ENCODE peak calls at places on chromosomes 3 and 15, in ten cellular contexts. L is OCI-LY7, H is IMR-90, W is fibroblast of lung, S is GM23248, A is K562, F is PC-3, N is neuronal stem cell, T is H9, Y is A549. C is an unnamed sample.

GRCh38 chr3:14423963-14424362 is 21.6 kb downstream of the SLC6A6 start:
- DNase-seq in L (no peak), H (peak; percentile 54), W (no peak), S (no peak), A (no peak), F (no peak), N (no peak), T (no peak), Y (no peak), C (no peak)

GRCh38 chr15:29540479-29540878 is 270.9 kb upstream of the NSMCE3 start:
- DNase-seq in L (no peak), H (no peak), W (no peak), S (no peak), A (no peak), F (no peak), N (no peak), T (no peak), Y (no peak), C (no peak)

GRCh38 chr3:184259878-184260570 is 1.3 kb downstream of the CAMK2N2 start:
- DNase-seq in L (no peak), H (peak; percentile 17), W (peak; percentile 29), S (peak; percentile 68), A (peak; percentile 85), F (peak; percentile 34), N (peak; percentile 54), T (no peak), Y (peak; percentile 62), C (no peak)

GRCh38 chr15:31328999-31329639 is 2.5 kb downstream of the KLF13 start:
- DNase-seq in L (peak; percentile 85), H (no peak), W (no peak), S (peak; percentile 30), A (peak; percentile 38), F (peak; percentile 16), N (no peak), T (peak; percentile 68), Y (peak; percentile 31), C (no peak)

GRCh38 chr3:13278783-13279531 is 141.2 kb downstream of the NUP210 start:
- DNase-seq in L (no peak), H (peak; percentile 44), W (peak; percentile 57), S (no peak), A (no peak), F (no peak), N (no peak), T (no peak), Y (no peak), C (no peak)

GRCh38 chr3:195226445-195226844 is 44.5 kb downstream of the XXYLT1 start:
- DNase-seq in L (no peak), H (no peak), W (no peak), S (no peak), A (no peak), F (no peak), N (no peak), T (no peak), Y (no peak), C (no peak)

GRCh38 chr15:31238906-31239305 is 87.7 kb upstream of the KLF13 start:
- DNase-seq in L (peak; percentile 1), H (no peak), W (no peak), S (no peak), A (no peak), F (no peak), N (no peak), T (no peak), Y (no peak), C (no peak)

GRCh38 chr3:138365253-138365555 is 16.8 kb downstream of the MRAS start:
- DNase-seq in L (no peak), H (no peak), W (no peak), S (no peak), A (no peak), F (no peak), N (no peak), T (no peak), Y (no peak), C (no peak)

GRCh38 chr3:127775398-127776109 is 46.8 kb downstream of the MGLL start:
- DNase-seq in L (no peak), H (peak; percentile 90), W (peak; percentile 89), S (peak; percentile 84), A (no peak), F (no peak), N (no peak), T (no peak), Y (no peak), C (no peak)

GRCh38 chr15:60255390-60255789 is 142.4 kb downstream of the ANXA2 start:
- DNase-seq in L (no peak), H (no peak), W (no peak), S (peak; percentile 6), A (no peak), F (peak; percentile 89), N (no peak), T (no peak), Y (no peak), C (no peak)

GRCh38 chr15:59456114-59456513 is 18.1 kb downstream of the FAM81A start:
- DNase-seq in L (no peak), H (no peak), W (no peak), S (no peak), A (no peak), F (peak; percentile 65), N (no peak), T (no peak), Y (no peak), C (peak; percentile 13)

GRCh38 chr3:23712095-23712494 is 93.7 kb upstream of the UBE2E1 start:
- DNase-seq in L (peak; percentile 29), H (no peak), W (no peak), S (peak; percentile 36), A (no peak), F (no peak), N (no peak), T (no peak), Y (no peak), C (no peak)

GRCh38 chr3:172291650-172292049 is 156.6 kb downstream of the GHSR start:
- DNase-seq in L (no peak), H (no peak), W (no peak), S (no peak), A (no peak), F (no peak), N (no peak), T (no peak), Y (no peak), C (no peak)

GRCh38 chr3:80696280-80696679 is 928.5 kb upstream of the ROBO1 start:
- DNase-seq in L (no peak), H (no peak), W (no peak), S (no peak), A (no peak), F (peak; percentile 93), N (no peak), T (no peak), Y (no peak), C (no peak)

GRCh38 chr3:5565026-5565425 is 377.5 kb downstream of the EDEM1 start:
- DNase-seq in L (peak; percentile 4), H (peak; percentile 3), W (no peak), S (no peak), A (peak; percentile 55), F (no peak), N (no peak), T (no peak), Y (no peak), C (no peak)

GRCh38 chr3:58013973-58014649 is 5.9 kb downstream of the FLNB start:
- DNase-seq in L (no peak), H (peak; percentile 90), W (peak; percentile 94), S (peak; percentile 98), A (no peak), F (no peak), N (no peak), T (no peak), Y (no peak), C (no peak)

GRCh38 chr3:58013099-58013498 is 4.9 kb downstream of the FLNB start:
- DNase-seq in L (no peak), H (no peak), W (no peak), S (no peak), A (no peak), F (no peak), N (no peak), T (no peak), Y (no peak), C (no peak)

GRCh38 chr3:58010562-58010961 is 2.3 kb downstream of the FLNB start:
- DNase-seq in L (no peak), H (peak; percentile 47), W (no peak), S (peak; percentile 45), A (no peak), F (no peak), N (no peak), T (no peak), Y (no peak), C (no peak)

GRCh38 chr3:58011580-58011979 is 3.4 kb downstream of the FLNB start:
- DNase-seq in L (no peak), H (no peak), W (no peak), S (no peak), A (no peak), F (no peak), N (no peak), T (no peak), Y (no peak), C (no peak)

DNA sequence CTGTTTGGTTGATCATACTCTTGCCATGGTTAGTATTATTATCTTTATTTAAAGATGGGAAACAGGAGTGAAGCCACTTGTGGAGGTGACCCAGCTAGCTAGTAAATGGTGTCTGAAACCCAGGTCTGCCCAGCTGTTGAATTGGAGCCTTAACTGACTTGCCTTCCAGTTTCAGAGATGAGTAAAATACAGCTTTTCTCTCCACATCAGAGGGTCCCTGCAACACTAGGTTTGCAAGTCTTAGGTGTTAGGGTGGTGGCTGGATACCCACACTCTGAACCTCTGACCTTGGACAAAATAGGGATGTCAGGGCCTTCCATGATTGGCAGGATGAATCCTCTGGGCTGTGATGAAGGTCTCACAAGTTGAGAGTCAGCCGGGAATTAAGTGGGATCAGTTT is 4.1 kb downstream of the FLNB start:
- DNase-seq in L (no peak), H (no peak), W (no peak), S (no peak), A (no peak), F (no peak), N (no peak), T (no peak), Y (no peak), C (no peak)
- H3K4me2 ChIP-seq in L (no peak overlapping the region), H (peak overlapping the region; percentile 20), W (no peak overlapping the region), S (peak overlapping the region; percentile 98), A (no peak overlapping the region), F (peak overlapping the region; percentile 84), N (no peak overlapping the region), T (no peak overlapping the region), Y (peak overlapping the region; percentile 87), C (peak overlapping the region; percentile 100)

GRCh38 chr3:71128951-71129350 is 454.6 kb downstream of the FOXP1 start:
- DNase-seq in L (no peak), H (no peak), W (no peak), S (no peak), A (no peak), F (no peak), N (no peak), T (no peak), Y (no peak), C (no peak)
- H3K9me3 ChIP-seq in L (no peaks in the 10 kb centered on the region), H (no peaks in the 10 kb centered on the region), W (no peaks in the 10 kb centered on the region), S (no peaks in the 10 kb centered on the region), A (no peaks in the 10 kb centered on the region), F (no peaks in the 10 kb centered on the region), N (no peaks in the 10 kb centered on the region), T (no peaks in the 10 kb centered on the region), Y (no peaks in the 10 kb centered on the region), C (no peaks in the 10 kb centered on the region)

GRCh38 chr3:136910697-136911096 is 47.1 kb upstream of the IL20RB start:
- DNase-seq in L (no peak), H (no peak), W (peak; percentile 10), S (peak; percentile 9), A (no peak), F (no peak), N (no peak), T (no peak), Y (no peak), C (no peak)
- H3K4me1 ChIP-seq in L (peaks cover 41% of the 10 kb centered on the region), H (no peaks in the 10 kb centered on the region), W (no peaks in the 10 kb centered on the region), S (no peaks in the 10 kb centered on the region), A (peaks cover 15% of the 10 kb centered on the region), F (no peaks in the 10 kb centered on the region), N (no peaks in the 10 kb centered on the region), T (peaks cover 3% of the 10 kb centered on the region), Y (no peaks in the 10 kb centered on the region), C (no peaks in the 10 kb centered on the region)

GRCh38 chr3:98811048-98811447 is 47.9 kb downstream of the ST3GAL6 start:
- DNase-seq in L (no peak), H (no peak), W (no peak), S (no peak), A (no peak), F (no peak), N (no peak), T (no peak), Y (no peak), C (no peak)
- H3K4me2 ChIP-seq in L (no peak overlapping the region), H (no peak overlapping the region), W (no peak overlapping the region), S (no peak overlapping the region), A (no peak overlapping the region), F (no peak overlapping the region), N (no peak overlapping the region), T (no peak overlapping the region), Y (peak overlapping the region; percentile 69), C (no peak overlapping the region)